ENCODE peak calls at places on chromosomes 11 and 22, in six cellular contexts. One of them, this sample, is unnamed.

GRCh38 chr22:34308101-34308500 is 387.8 kb upstream of the LARGE1 start:
- DNase-seq in activated T-cell treated with anti-CD3 and anti-CD28 coated beads for 1 hour: no peak
- DNase-seq in lower leg skin: no peak
- DNase-seq in activated CD8-positive, alpha-beta memory T cell treated with anti-CD3 and anti-CD28 coated beads, Interleukin-2, amount 10 ng/mL, durations not matched to agents 7 days and 5 days: no peak
- DNase-seq in CD4-positive, alpha-beta T cell: no peak
- DNase-seq in stimulated activated CD8-positive, alpha-beta memory T cell treated with anti-CD3 and anti-CD28 coated beads, Interleukin-15, amount 100 ng/mL, for 24 hours: no peak
- DNase-seq in this sample: no peak

GRCh38 chr22:29907753-29908515 is 25.0 kb downstream of the MTMR3 start:
- DNase-seq in stimulated activated CD8-positive, alpha-beta memory T cell treated with anti-CD3 and anti-CD28 coated beads, Interleukin-15, amount 100 ng/mL, for 24 hours: no peak
- DNase-seq in activated T-cell treated with anti-CD3 and anti-CD28 coated beads for 1 hour: peak
- DNase-seq in lower leg skin: peak
- DNase-seq in activated CD8-positive, alpha-beta memory T cell treated with anti-CD3 and anti-CD28 coated beads, Interleukin-2, amount 10 ng/mL, durations not matched to agents 7 days and 5 days: no peak
- DNase-seq in CD4-positive, alpha-beta T cell: peak
- DNase-seq in this sample: no peak

GRCh38 chr11:110128161-110128560 is 35.0 kb downstream of the ZC3H12C start:
- DNase-seq in lower leg skin: no peak
- DNase-seq in activated T-cell treated with anti-CD3 and anti-CD28 coated beads for 1 hour: no peak
- DNase-seq in stimulated activated CD8-positive, alpha-beta memory T cell treated with anti-CD3 and anti-CD28 coated beads, Interleukin-15, amount 100 ng/mL, for 24 hours: no peak
- DNase-seq in activated CD8-positive, alpha-beta memory T cell treated with anti-CD3 and anti-CD28 coated beads, Interleukin-2, amount 10 ng/mL, durations not matched to agents 7 days and 5 days: no peak
- DNase-seq in CD4-positive, alpha-beta T cell: no peak
- DNase-seq in this sample: no peak

GRCh38 chr11:78332174-78332866 is 85.3 kb downstream of the GAB2 start:
- DNase-seq in activated T-cell treated with anti-CD3 and anti-CD28 coated beads for 1 hour: no peak
- DNase-seq in lower leg skin: no peak
- DNase-seq in activated CD8-positive, alpha-beta memory T cell treated with anti-CD3 and anti-CD28 coated beads, Interleukin-2, amount 10 ng/mL, durations not matched to agents 7 days and 5 days: no peak
- DNase-seq in CD4-positive, alpha-beta T cell: no peak
- DNase-seq in stimulated activated CD8-positive, alpha-beta memory T cell treated with anti-CD3 and anti-CD28 coated beads, Interleukin-15, amount 100 ng/mL, for 24 hours: no peak
- DNase-seq in this sample: no peak

GRCh38 chr11:110565344-110565684 is 135.6 kb downstream of the FDX1 start:
- DNase-seq in stimulated activated CD8-positive, alpha-beta memory T cell treated with anti-CD3 and anti-CD28 coated beads, Interleukin-15, amount 100 ng/mL, for 24 hours: no peak
- DNase-seq in lower leg skin: no peak
- DNase-seq in CD4-positive, alpha-beta T cell: no peak
- DNase-seq in activated CD8-positive, alpha-beta memory T cell treated with anti-CD3 and anti-CD28 coated beads, Interleukin-2, amount 10 ng/mL, durations not matched to agents 7 days and 5 days: no peak
- DNase-seq in activated T-cell treated with anti-CD3 and anti-CD28 coated beads for 1 hour: no peak
- DNase-seq in this sample: no peak

GRCh38 chr11:17714356-17714854 is 5.0 kb upstream of the MYOD1 start:
- DNase-seq in stimulated activated CD8-positive, alpha-beta memory T cell treated with anti-CD3 and anti-CD28 coated beads, Interleukin-15, amount 100 ng/mL, for 24 hours: no peak
- DNase-seq in activated T-cell treated with anti-CD3 and anti-CD28 coated beads for 1 hour: no peak
- DNase-seq in lower leg skin: peak
- DNase-seq in CD4-positive, alpha-beta T cell: no peak
- DNase-seq in activated CD8-positive, alpha-beta memory T cell treated with anti-CD3 and anti-CD28 coated beads, Interleukin-2, amount 10 ng/mL, durations not matched to agents 7 days and 5 days: no peak
- DNase-seq in this sample: no peak

GRCh38 chr11:46361283-46362145 is 14.3 kb downstream of the DGKZ start:
- DNase-seq in lower leg skin: peak
- DNase-seq in stimulated activated CD8-positive, alpha-beta memory T cell treated with anti-CD3 and anti-CD28 coated beads, Interleukin-15, amount 100 ng/mL, for 24 hours: no peak
- DNase-seq in CD4-positive, alpha-beta T cell: peak
- DNase-seq in activated T-cell treated with anti-CD3 and anti-CD28 coated beads for 1 hour: peak
- DNase-seq in activated CD8-positive, alpha-beta memory T cell treated with anti-CD3 and anti-CD28 coated beads, Interleukin-2, amount 10 ng/mL, durations not matched to agents 7 days and 5 days: peak
- DNase-seq in this sample: peak

GRCh38 chr11:62689421-62690183 is at the start of gene LRRN4CL:
- DNase-seq in activated CD8-positive, alpha-beta memory T cell treated with anti-CD3 and anti-CD28 coated beads, Interleukin-2, amount 10 ng/mL, durations not matched to agents 7 days and 5 days: no peak
- DNase-seq in activated T-cell treated with anti-CD3 and anti-CD28 coated beads for 1 hour: no peak
- DNase-seq in lower leg skin: peak
- DNase-seq in CD4-positive, alpha-beta T cell: no peak
- DNase-seq in stimulated activated CD8-positive, alpha-beta memory T cell treated with anti-CD3 and anti-CD28 coated beads, Interleukin-15, amount 100 ng/mL, for 24 hours: no peak
- DNase-seq in this sample: no peak

GRCh38 chr11:45993438-45994064 is 71.1 kb downstream of the LARGE2 start:
- DNase-seq in stimulated activated CD8-positive, alpha-beta memory T cell treated with anti-CD3 and anti-CD28 coated beads, Interleukin-15, amount 100 ng/mL, for 24 hours: no peak
- DNase-seq in activated CD8-positive, alpha-beta memory T cell treated with anti-CD3 and anti-CD28 coated beads, Interleukin-2, amount 10 ng/mL, durations not matched to agents 7 days and 5 days: no peak
- DNase-seq in lower leg skin: no peak
- DNase-seq in CD4-positive, alpha-beta T cell: no peak
- DNase-seq in activated T-cell treated with anti-CD3 and anti-CD28 coated beads for 1 hour: no peak
- DNase-seq in this sample: no peak

GRCh38 chr11:127651888-127652221 is 651.3 kb upstream of the KIRREL3 start:
- DNase-seq in CD4-positive, alpha-beta T cell: no peak
- DNase-seq in stimulated activated CD8-positive, alpha-beta memory T cell treated with anti-CD3 and anti-CD28 coated beads, Interleukin-15, amount 100 ng/mL, for 24 hours: no peak
- DNase-seq in lower leg skin: no peak
- DNase-seq in activated T-cell treated with anti-CD3 and anti-CD28 coated beads for 1 hour: no peak
- DNase-seq in activated CD8-positive, alpha-beta memory T cell treated with anti-CD3 and anti-CD28 coated beads, Interleukin-2, amount 10 ng/mL, durations not matched to agents 7 days and 5 days: no peak
- DNase-seq in this sample: no peak

GRCh38 chr22:21449531-21450319 is 17.5 kb upstream of the TMEM191C start:
- DNase-seq in stimulated activated CD8-positive, alpha-beta memory T cell treated with anti-CD3 and anti-CD28 coated beads, Interleukin-15, amount 100 ng/mL, for 24 hours: no peak
- DNase-seq in activated CD8-positive, alpha-beta memory T cell treated with anti-CD3 and anti-CD28 coated beads, Interleukin-2, amount 10 ng/mL, durations not matched to agents 7 days and 5 days: peak
- DNase-seq in CD4-positive, alpha-beta T cell: no peak
- DNase-seq in activated T-cell treated with anti-CD3 and anti-CD28 coated beads for 1 hour: no peak
- DNase-seq in lower leg skin: peak
- DNase-seq in this sample: no peak

GRCh38 chr11:75344186-75344585 is 7.3 kb downstream of the ARRB1 start:
- DNase-seq in activated T-cell treated with anti-CD3 and anti-CD28 coated beads for 1 hour: no peak
- DNase-seq in CD4-positive, alpha-beta T cell: no peak
- DNase-seq in lower leg skin: no peak
- DNase-seq in activated CD8-positive, alpha-beta memory T cell treated with anti-CD3 and anti-CD28 coated beads, Interleukin-2, amount 10 ng/mL, durations not matched to agents 7 days and 5 days: no peak
- DNase-seq in stimulated activated CD8-positive, alpha-beta memory T cell treated with anti-CD3 and anti-CD28 coated beads, Interleukin-15, amount 100 ng/mL, for 24 hours: no peak
- DNase-seq in this sample: no peak

GRCh38 chr22:38029370-38029769 is 27.8 kb upstream of the PICK1 start:
- DNase-seq in activated CD8-positive, alpha-beta memory T cell treated with anti-CD3 and anti-CD28 coated beads, Interleukin-2, amount 10 ng/mL, durations not matched to agents 7 days and 5 days: no peak
- DNase-seq in lower leg skin: no peak
- DNase-seq in activated T-cell treated with anti-CD3 and anti-CD28 coated beads for 1 hour: no peak
- DNase-seq in CD4-positive, alpha-beta T cell: no peak
- DNase-seq in stimulated activated CD8-positive, alpha-beta memory T cell treated with anti-CD3 and anti-CD28 coated beads, Interleukin-15, amount 100 ng/mL, for 24 hours: no peak
- DNase-seq in this sample: no peak